ENCODE peak calls at places on chromosomes 16 and 17, in nine cellular contexts. L, H, F, I, W, V, Y, R and E are unnamed samples.

GRCh38 chr16:70678898-70679652 is 6.8 kb downstream of the MTSS2 start:
- DNase-seq in V (no peak), R (no peak), I (no peak), L (no peak), W (no peak), F (no peak), Y (no peak), H (peak), E (no peak)

GRCh38 chr17:45146616-45147101 is 1.6 kb upstream of the HEXIM1 start:
- DNase-seq in V (no peak), I (no peak), H (no peak), F (no peak), Y (no peak), R (no peak), W (peak), L (no peak), E (no peak)

GRCh38 chr17:74875155-74875969 is 2.6 kb upstream of the FDXR start:
- DNase-seq in W (no peak), F (peak), Y (no peak), I (no peak), H (no peak), R (no peak), L (no peak), V (no peak), E (no peak)

GRCh38 chr17:34798581-34798980 is 162.7 kb downstream of the CCT6B start:
- DNase-seq in I (no peak), Y (no peak), R (no peak), F (no peak), W (no peak), H (no peak), V (no peak), L (no peak), E (no peak)

GRCh38 chr16:86424413-86424812 is 85.9 kb upstream of the FOXF1 start:
- DNase-seq in I (no peak), F (no peak), R (no peak), V (no peak), L (no peak), Y (no peak), H (no peak), W (no peak), E (no peak)

GRCh38 chr17:79847698-79848369 is 8.6 kb upstream of the CBX4 start:
- DNase-seq in I (no peak), R (no peak), W (no peak), V (no peak), F (no peak), L (no peak), H (no peak), Y (no peak), E (no peak)

GRCh38 chr16:11329080-11329491 is 16.2 kb upstream of the RMI2 start:
- DNase-seq in R (no peak), I (no peak), V (no peak), Y (no peak), L (no peak), W (peak), F (no peak), H (no peak), E (no peak)

GRCh38 chr17:77382356-77382911 is 241.7 kb downstream of the SEC14L1 start:
- DNase-seq in F (no peak), L (no peak), H (no peak), W (no peak), Y (no peak), I (no peak), V (peak), R (no peak), E (no peak)

GRCh38 chr17:29591737-29592624 is 951 bp upstream of the ANKRD13B start:
- DNase-seq in I (peak), H (peak), V (peak), R (peak), L (peak), F (peak), Y (no peak), W (peak), E (peak)

GRCh38 chr17:64418506-64419339 is 28.1 kb upstream of the PECAM1 start:
- DNase-seq in F (peak), I (no peak), R (no peak), L (no peak), W (peak), Y (no peak), H (no peak), V (no peak), E (no peak)

GRCh38 chr16:12679660-12680272 is 123.9 kb downstream of the CPPED1 start:
- DNase-seq in I (no peak), W (peak), V (no peak), Y (no peak), F (no peak), R (no peak), H (no peak), L (no peak), E (no peak)

GRCh38 chr16:31333686-31334649 is 21.0 kb upstream of the ITGAX start:
- DNase-seq in V (no peak), L (peak), I (no peak), R (no peak), H (no peak), F (peak), Y (no peak), W (peak), E (peak)

GRCh38 chr17:46262271-46262670 is 32.7 kb upstream of the LRRC37A start:
- DNase-seq in H (no peak), Y (no peak), L (no peak), R (no peak), V (no peak), F (peak), W (peak), I (no peak), E (no peak)

GRCh38 chr17:33080091-33080490 is 88.4 kb downstream of the SPACA3 start:
- DNase-seq in W (no peak), V (no peak), H (no peak), I (no peak), Y (no peak), L (no peak), F (no peak), R (no peak), E (no peak)

GRCh38 chr17:59366773-59367656 is 35.6 kb downstream of the YPEL2 start:
- DNase-seq in L (no peak), F (peak), W (peak), R (peak), V (no peak), I (no peak), Y (no peak), H (no peak), E (no peak)

GRCh38 chr17:4738136-4739121 is 1.2 kb upstream of the ZMYND15 start:
- DNase-seq in L (no peak), W (no peak), Y (no peak), F (no peak), V (no peak), I (no peak), H (no peak), R (no peak), E (no peak)

GRCh38 chr17:3474212-3474611 is 1.6 kb upstream of the ASPA start:
- DNase-seq in Y (no peak), W (peak), F (no peak), R (no peak), H (no peak), V (no peak), L (no peak), I (no peak), E (no peak)

GRCh38 chr16:30858829-30859423 is 35.0 kb downstream of the BCL7C start:
- DNase-seq in Y (no peak), L (no peak), V (no peak), I (no peak), H (no peak), R (no peak), F (no peak), W (peak), E (no peak)

GRCh38 chr17:32813021-32813420 is 63.9 kb downstream of the MYO1D start:
- DNase-seq in V (no peak), H (no peak), Y (no peak), R (no peak), L (no peak), I (no peak), W (no peak), F (no peak), E (no peak)

GRCh38 chr16:74216319-74216718 is 80.3 kb upstream of the PSMD7 start:
- DNase-seq in W (no peak), R (no peak), V (no peak), I (no peak), L (no peak), H (no peak), F (no peak), Y (no peak), E (peak)

GRCh38 chr17:56994009-56994792 is 16.3 kb downstream of the SCPEP1 start:
- DNase-seq in W (peak), R (no peak), L (no peak), H (no peak), I (no peak), V (no peak), Y (no peak), F (no peak), E (no peak)

GRCh38 chr17:69533481-69534234 is 119.2 kb downstream of the MAP2K6 start:
- DNase-seq in V (no peak), I (no peak), H (no peak), W (no peak), R (no peak), L (no peak), Y (no peak), F (no peak), E (no peak)

GRCh38 chr17:20228410-20228809 is 219.3 kb downstream of the SPECC1 start:
- DNase-seq in W (no peak), Y (no peak), L (no peak), R (no peak), V (no peak), F (no peak), I (no peak), H (no peak), E (no peak)

GRCh38 chr16:78932395-78932794 is 668.1 kb downstream of the MAF start:
- DNase-seq in R (no peak), I (no peak), V (no peak), F (no peak), W (no peak), Y (no peak), L (no peak), H (no peak), E (no peak)

GRCh38 chr16:85750021-85750826 is 672 bp downstream of the C16orf74 start:
- DNase-seq in W (no peak), V (peak), F (no peak), L (no peak), R (no peak), Y (no peak), H (peak), I (no peak), E (no peak)

GRCh38 chr17:20989991-20990855 is 52.6 kb downstream of the USP22 start:
- DNase-seq in H (no peak), L (no peak), I (no peak), Y (no peak), R (peak), V (no peak), F (no peak), W (no peak), E (no peak)

GRCh38 chr16:85716680-85717038 is 27.9 kb upstream of the GINS2 start:
- DNase-seq in V (no peak), L (no peak), R (no peak), F (no peak), H (no peak), W (peak), Y (no peak), I (no peak), E (no peak)

GRCh38 chr16:23570992-23571632 is 13.6 kb downstream of the UBFD1 start:
- DNase-seq in L (no peak), I (no peak), F (no peak), Y (no peak), H (peak), W (no peak), R (no peak), V (no peak), E (no peak)